ENCODE peak calls at places on chromosomes 7 and 10, in six cellular contexts. One of them, this sample, is unnamed.

GRCh38 chr7:126856691-126857291 is 395.9 kb downstream of the GRM8 start:
- DNase-seq in RCC 7860: peak; percentile 36
- DNase-seq in stimulated activated CD4-positive, alpha-beta T cell treated with anti-CD3 and anti-CD28 coated beads, Interleukin-4, amount 100 ng/mL, for 24 hours: no peak
- DNase-seq in activated naive CD4-positive, alpha-beta T cell treated with anti-CD3 and anti-CD28 coated beads for 36 hours: no peak
- DNase-seq in activated CD4-positive, alpha-beta T cell treated with anti-CD3 and anti-CD28 coated beads, Interleukin-2, amount 50 U/mL, for 24 hours: no peak
- DNase-seq in neural crest cell: no peak
- DNase-seq in this sample: no peak

GRCh38 chr7:108016841-108017775 is 14.1 kb upstream of the LAMB1 start:
- DNase-seq in RCC 7860: peak; percentile 67
- DNase-seq in stimulated activated CD4-positive, alpha-beta T cell treated with anti-CD3 and anti-CD28 coated beads, Interleukin-4, amount 100 ng/mL, for 24 hours: no peak
- DNase-seq in activated naive CD4-positive, alpha-beta T cell treated with anti-CD3 and anti-CD28 coated beads for 36 hours: peak; percentile 14
- DNase-seq in activated CD4-positive, alpha-beta T cell treated with anti-CD3 and anti-CD28 coated beads, Interleukin-2, amount 50 U/mL, for 24 hours: no peak
- DNase-seq in neural crest cell: no peak
- DNase-seq in this sample: no peak

GRCh38 chr7:159139639-159140038 is 5.0 kb downstream of the VIPR2 start:
- DNase-seq in RCC 7860: no peak
- DNase-seq in stimulated activated CD4-positive, alpha-beta T cell treated with anti-CD3 and anti-CD28 coated beads, Interleukin-4, amount 100 ng/mL, for 24 hours: no peak
- DNase-seq in activated naive CD4-positive, alpha-beta T cell treated with anti-CD3 and anti-CD28 coated beads for 36 hours: no peak
- DNase-seq in activated CD4-positive, alpha-beta T cell treated with anti-CD3 and anti-CD28 coated beads, Interleukin-2, amount 50 U/mL, for 24 hours: no peak
- DNase-seq in neural crest cell: no peak
- DNase-seq in this sample: no peak

GRCh38 chr10:132384618-132385510 is 12.1 kb upstream of the PWWP2B start:
- DNase-seq in RCC 7860: no peak
- DNase-seq in stimulated activated CD4-positive, alpha-beta T cell treated with anti-CD3 and anti-CD28 coated beads, Interleukin-4, amount 100 ng/mL, for 24 hours: no peak
- DNase-seq in activated naive CD4-positive, alpha-beta T cell treated with anti-CD3 and anti-CD28 coated beads for 36 hours: no peak
- DNase-seq in activated CD4-positive, alpha-beta T cell treated with anti-CD3 and anti-CD28 coated beads, Interleukin-2, amount 50 U/mL, for 24 hours: no peak
- DNase-seq in neural crest cell: no peak
- DNase-seq in this sample: no peak

GRCh38 chr10:34786464-34786863 is 28.6 kb downstream of the PARD3 start:
- DNase-seq in RCC 7860: no peak
- DNase-seq in stimulated activated CD4-positive, alpha-beta T cell treated with anti-CD3 and anti-CD28 coated beads, Interleukin-4, amount 100 ng/mL, for 24 hours: no peak
- DNase-seq in activated naive CD4-positive, alpha-beta T cell treated with anti-CD3 and anti-CD28 coated beads for 36 hours: no peak
- DNase-seq in activated CD4-positive, alpha-beta T cell treated with anti-CD3 and anti-CD28 coated beads, Interleukin-2, amount 50 U/mL, for 24 hours: no peak
- DNase-seq in neural crest cell: no peak
- DNase-seq in this sample: no peak

GRCh38 chr10:30529373-30529998 is 95.5 kb downstream of the MAP3K8 start:
- DNase-seq in RCC 7860: no peak
- DNase-seq in stimulated activated CD4-positive, alpha-beta T cell treated with anti-CD3 and anti-CD28 coated beads, Interleukin-4, amount 100 ng/mL, for 24 hours: peak; percentile 70
- DNase-seq in activated naive CD4-positive, alpha-beta T cell treated with anti-CD3 and anti-CD28 coated beads for 36 hours: peak; percentile 88
- DNase-seq in activated CD4-positive, alpha-beta T cell treated with anti-CD3 and anti-CD28 coated beads, Interleukin-2, amount 50 U/mL, for 24 hours: peak; percentile 51
- DNase-seq in neural crest cell: no peak
- DNase-seq in this sample: no peak

GRCh38 chr10:116490028-116490662 is 55.6 kb upstream of the PNLIP start:
- DNase-seq in RCC 7860: peak; percentile 42
- DNase-seq in stimulated activated CD4-positive, alpha-beta T cell treated with anti-CD3 and anti-CD28 coated beads, Interleukin-4, amount 100 ng/mL, for 24 hours: no peak
- DNase-seq in activated naive CD4-positive, alpha-beta T cell treated with anti-CD3 and anti-CD28 coated beads for 36 hours: no peak
- DNase-seq in activated CD4-positive, alpha-beta T cell treated with anti-CD3 and anti-CD28 coated beads, Interleukin-2, amount 50 U/mL, for 24 hours: no peak
- DNase-seq in neural crest cell: no peak
- DNase-seq in this sample: no peak

GRCh38 chr10:78890506-78890905 is 178.3 kb upstream of the ZMIZ1 start:
- DNase-seq in RCC 7860: no peak
- DNase-seq in stimulated activated CD4-positive, alpha-beta T cell treated with anti-CD3 and anti-CD28 coated beads, Interleukin-4, amount 100 ng/mL, for 24 hours: no peak
- DNase-seq in activated naive CD4-positive, alpha-beta T cell treated with anti-CD3 and anti-CD28 coated beads for 36 hours: no peak
- DNase-seq in activated CD4-positive, alpha-beta T cell treated with anti-CD3 and anti-CD28 coated beads, Interleukin-2, amount 50 U/mL, for 24 hours: no peak
- DNase-seq in neural crest cell: no peak
- DNase-seq in this sample: no peak

GRCh38 chr10:71708897-71709882 is 10.4 kb downstream of the C10orf105 start:
- DNase-seq in RCC 7860: no peak
- DNase-seq in stimulated activated CD4-positive, alpha-beta T cell treated with anti-CD3 and anti-CD28 coated beads, Interleukin-4, amount 100 ng/mL, for 24 hours: no peak
- DNase-seq in activated naive CD4-positive, alpha-beta T cell treated with anti-CD3 and anti-CD28 coated beads for 36 hours: no peak
- DNase-seq in activated CD4-positive, alpha-beta T cell treated with anti-CD3 and anti-CD28 coated beads, Interleukin-2, amount 50 U/mL, for 24 hours: no peak
- DNase-seq in neural crest cell: no peak
- DNase-seq in this sample: no peak

GRCh38 chr10:45418859-45419672 is 45.0 kb downstream of the ALOX5 start:
- DNase-seq in RCC 7860: no peak
- DNase-seq in stimulated activated CD4-positive, alpha-beta T cell treated with anti-CD3 and anti-CD28 coated beads, Interleukin-4, amount 100 ng/mL, for 24 hours: peak; percentile 36
- DNase-seq in activated naive CD4-positive, alpha-beta T cell treated with anti-CD3 and anti-CD28 coated beads for 36 hours: peak; percentile 49
- DNase-seq in activated CD4-positive, alpha-beta T cell treated with anti-CD3 and anti-CD28 coated beads, Interleukin-2, amount 50 U/mL, for 24 hours: no peak
- DNase-seq in neural crest cell: peak; percentile 53
- DNase-seq in this sample: no peak